ENCODE peak calls at places on chromosomes 5 and 9, in nine cellular contexts. A is suprapubic skin, E is A549, S is GM12878, Z is heart left ventricle, P is breast epithelium, R is GM12891, X is uterus, V is tibial nerve. T is an unnamed sample.

GRCh38 chr9:127977877-127978647 is 2.7 kb downstream of the EEIG1 start:
- DNase-seq in V (peak; percentile 51), P (no peak), Z (peak; percentile 78), A (no peak), X (peak; percentile 79), E (peak; percentile 65), R (no peak), S (no peak), T (peak; percentile 38)

GRCh38 chr9:22216730-22217160 is 207.6 kb upstream of the CDKN2B start:
- DNase-seq in A (no peak), S (no peak), E (no peak), V (no peak), R (no peak), Z (no peak), P (no peak), X (no peak), T (no peak)

GRCh38 chr5:75482482-75482881 is 28.9 kb downstream of the CERT1 start:
- DNase-seq in E (no peak), S (no peak), V (no peak), X (no peak), Z (no peak), P (no peak), A (no peak), R (no peak), T (no peak)

GRCh38 chr5:75961814-75962213 is 121.4 kb upstream of the SV2C start:
- DNase-seq in V (no peak), R (no peak), S (no peak), Z (no peak), E (no peak), X (no peak), A (no peak), P (no peak), T (no peak)

GRCh38 chr9:111438576-111439235 is 45.5 kb downstream of the ECPAS start:
- DNase-seq in Z (no peak), P (no peak), E (no peak), V (no peak), R (no peak), A (no peak), X (no peak), S (no peak), T (no peak)

GRCh38 chr9:133942206-133942975 is 49.7 kb downstream of the VAV2 start:
- DNase-seq in Z (peak; percentile 22), S (no peak), R (no peak), A (no peak), X (no peak), V (no peak), E (no peak), P (no peak), T (no peak)

GRCh38 chr5:107085572-107085971 is 585.2 kb downstream of the EFNA5 start:
- DNase-seq in E (peak; percentile 16), Z (no peak), V (no peak), R (no peak), S (no peak), A (no peak), P (no peak), X (no peak), T (no peak)

GRCh38 chr5:86971034-86971511 is 296.6 kb upstream of the RASA1 start:
- DNase-seq in P (no peak), R (no peak), E (peak; percentile 31), X (no peak), S (no peak), Z (no peak), V (no peak), A (no peak), T (no peak)

GRCh38 chr9:70954607-70955143 is 166.7 kb downstream of the TRPM3 start:
- DNase-seq in Z (no peak), P (no peak), V (no peak), R (no peak), A (no peak), E (no peak), S (no peak), X (no peak), T (no peak)
- TF ChIP-seq POLR2A in Z (no peak), P (no peak), V (no peak), R (no peak), A (no peak), E (no peak), S (no peak), X (no peak), T (no peak)

DNA sequence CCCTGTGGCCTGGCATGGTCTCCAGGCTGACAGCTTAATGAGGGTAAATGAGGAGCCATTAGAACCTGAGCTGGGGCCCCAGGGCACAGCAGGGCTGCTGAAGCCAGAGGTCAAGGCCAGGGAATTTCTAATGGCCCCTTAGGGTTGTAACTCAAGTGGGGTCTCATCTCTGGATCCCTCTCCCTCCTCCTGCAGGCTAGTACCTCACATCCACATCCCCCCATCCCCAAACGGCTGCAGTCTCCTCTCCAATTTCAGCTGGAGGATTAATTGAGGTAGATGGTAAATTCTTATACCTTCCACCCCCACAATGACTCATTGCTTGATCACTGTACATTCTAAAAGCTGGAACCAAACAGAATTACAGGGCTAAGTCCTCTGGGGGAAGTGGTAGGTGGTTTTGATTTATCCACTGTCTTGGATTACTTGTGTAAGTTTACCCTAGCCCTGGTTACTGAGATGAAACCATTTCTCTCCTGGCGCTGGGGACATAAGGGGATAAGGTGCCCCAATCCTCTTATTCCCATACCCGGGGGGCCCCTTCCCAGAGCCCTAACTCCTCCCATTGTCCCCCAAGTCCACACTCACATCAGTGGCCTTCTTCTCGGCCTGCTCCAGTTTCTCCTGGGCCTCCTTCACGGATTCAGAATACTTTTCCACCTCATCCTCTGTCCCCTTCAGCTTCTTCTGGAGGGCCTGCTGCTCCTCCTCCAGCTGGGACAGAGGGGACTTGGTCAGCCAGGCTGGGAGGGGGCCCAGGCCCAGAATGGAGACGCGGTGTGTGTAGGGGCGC is 971 bp downstream of the TPM2 start:
- DNase-seq in A (no peak), X (no peak), P (no peak), Z (no peak), E (peak; percentile 25), V (no peak), R (no peak), S (no peak), T (no peak)
- TF ChIP-seq POLR2A in A (no peak), X (no peak), P (no peak), Z (no peak), E (no peak), V (no peak), R (no peak), S (no peak), T (no peak)

GRCh38 chr5:95822408-95823240 is at the start of gene GLRX:
- DNase-seq in P (peak; percentile 48), E (peak; percentile 81), S (no peak), X (peak; percentile 71), A (peak; percentile 84), R (no peak), V (peak; percentile 59), Z (peak; percentile 77), T (peak; percentile 77)
- TF ChIP-seq POLR2A in P (no peak), E (peak; percentile 78), S (peak; percentile 69), X (peak; percentile 24), A (peak; percentile 41), R (peak; percentile 53), V (peak; percentile 39), Z (peak; percentile 58), T (peak; percentile 68)

GRCh38 chr9:98809311-98810105 is 2.0 kb downstream of the GALNT12 start:
- DNase-seq in X (no peak), E (no peak), S (no peak), R (no peak), Z (no peak), P (no peak), A (peak; percentile 46), V (no peak), T (no peak)
- TF ChIP-seq POLR2A in X (no peak), E (no peak), S (no peak), R (no peak), Z (no peak), P (no peak), A (no peak), V (no peak), T (no peak)

GRCh38 chr9:130184983-130185382 is 12.8 kb downstream of the NCS1 start:
- DNase-seq in R (no peak), P (no peak), A (no peak), V (no peak), S (no peak), X (peak; percentile 66), Z (no peak), E (no peak), T (no peak)

GRCh38 chr9:130185494-130186005 is 13.3 kb downstream of the NCS1 start:
- DNase-seq in Z (no peak), A (no peak), S (no peak), E (no peak), V (no peak), P (no peak), R (no peak), X (peak; percentile 66), T (no peak)

GRCh38 chr9:130181645-130182044 is 9.4 kb downstream of the NCS1 start:
- DNase-seq in E (no peak), Z (no peak), P (no peak), R (no peak), S (no peak), X (no peak), V (no peak), A (no peak), T (peak; percentile 62)

GRCh38 chr9:130182090-130182909 is 10.1 kb downstream of the NCS1 start:
- DNase-seq in P (no peak), Z (no peak), X (no peak), V (no peak), E (peak; percentile 34), A (no peak), R (no peak), S (no peak), T (no peak)

GRCh38 chr9:130183133-130183762 is 11.0 kb downstream of the NCS1 start:
- DNase-seq in A (no peak), R (no peak), Z (no peak), P (peak; percentile 55), V (no peak), E (peak; percentile 34), S (no peak), X (no peak), T (no peak)
- TF ChIP-seq POLR2A in A (no peak), R (no peak), Z (no peak), P (no peak), V (no peak), E (no peak), S (no peak), X (no peak), T (no peak)

GRCh38 chr9:35606138-35606504 is 1.1 kb downstream of the TESK1 start:
- DNase-seq in R (no peak), S (no peak), A (no peak), X (no peak), V (no peak), Z (no peak), E (peak; percentile 20), P (no peak), T (no peak)

GRCh38 chr9:35603506-35603985 is 1.5 kb upstream of the TESK1 start:
- DNase-seq in Z (peak; percentile 68), A (peak; percentile 91), E (no peak), V (peak; percentile 58), R (no peak), S (no peak), X (peak; percentile 88), P (peak; percentile 67), T (no peak)

GRCh38 chr9:35604578-35605335 is at the start of gene TESK1:
- DNase-seq in X (peak; percentile 64), R (peak; percentile 94), Z (peak; percentile 80), A (peak; percentile 86), E (peak; percentile 87), P (peak; percentile 61), S (no peak), V (no peak), T (peak; percentile 76)

GRCh38 chr9:35605336-35606137 is 475 bp downstream of the TESK1 start:
- DNase-seq in A (peak; percentile 81), R (peak; percentile 60), E (no peak), S (no peak), V (no peak), P (peak; percentile 27), Z (peak; percentile 51), X (peak; percentile 42), T (peak; percentile 39)

GRCh38 chr9:35603986-35604577 is 980 bp upstream of the TESK1 start:
- DNase-seq in A (peak; percentile 100), X (peak; percentile 99), P (peak; percentile 99), E (peak; percentile 100), Z (peak; percentile 100), R (peak; percentile 92), S (peak; percentile 98), V (peak; percentile 99), T (peak; percentile 100)
- TF ChIP-seq POLR2A in A (peak; percentile 53), X (peak; percentile 75), P (peak; percentile 11), E (peak; percentile 84), Z (peak; percentile 72), R (peak; percentile 67), S (peak; percentile 81), V (peak; percentile 82), T (peak; percentile 52)

T was measured in erythroblast.